ENCODE peak calls at places on chromosomes 7 and 10, in four cellular contexts. N is mesothelial cell of epicardium, M is ecto neural progenitor cell, H is fibroblast of lung. U is an unnamed sample.

GRCh38 chr10:132388901-132389630 is 7.9 kb upstream of the PWWP2B start:
- DNase-seq in N (no peak), M (no peak), H (no peak), U (no peak)

GRCh38 chr10:71647526-71648354 is 71.8 kb downstream of the C10orf105 start:
- DNase-seq in N (no peak), M (peak; percentile 72), H (no peak), U (no peak)

GRCh38 chr10:71126432-71126831 is 85.9 kb upstream of the UNC5B start:
- DNase-seq in N (no peak), M (peak; percentile 38), H (no peak), U (no peak)

GRCh38 chr10:103700436-103700715 is 155.0 kb downstream of the SH3PXD2A start:
- DNase-seq in N (no peak), M (no peak), H (no peak), U (no peak)

GRCh38 chr7:156157409-156158012 is 345.2 kb upstream of the SHH start:
- DNase-seq in N (peak; percentile 27), M (peak; percentile 34), H (no peak), U (no peak)

GRCh38 chr10:92419740-92420553 is 129.0 kb downstream of the MARCHF5 start:
- DNase-seq in N (no peak), M (peak; percentile 52), H (peak; percentile 62), U (no peak)

GRCh38 chr7:30555525-30555924 is 39.2 kb upstream of the GARS1 start:
- DNase-seq in N (no peak), M (no peak), H (no peak), U (no peak)

GRCh38 chr10:98886686-98887085 is 349.0 kb downstream of the HPSE2 start:
- DNase-seq in N (no peak), M (no peak), H (peak; percentile 57), U (peak; percentile 10)

GRCh38 chr10:119416855-119417254 is 125.7 kb downstream of the RGS10 start:
- DNase-seq in N (peak; percentile 67), M (peak; percentile 73), H (peak; percentile 63), U (peak; percentile 10)

GRCh38 chr7:158031820-158032424 is 555.7 kb downstream of the PTPRN2 start:
- DNase-seq in N (no peak), M (no peak), H (no peak), U (no peak)

GRCh38 chr7:5445991-5446594 is 22.5 kb upstream of the TNRC18 start:
- DNase-seq in N (no peak), M (no peak), H (no peak), U (no peak)

GRCh38 chr7:100091411-100092181 is 2.8 kb downstream of the COPS6 start:
- DNase-seq in N (no peak), M (no peak), H (no peak), U (peak; percentile 43)

GRCh38 chr10:109037978-109038377 is 885.3 kb downstream of the XPNPEP1 start:
- DNase-seq in N (no peak), M (no peak), H (no peak), U (no peak)

GRCh38 chr7:130952477-130952876 is 218.5 kb upstream of the KLF14 start:
- DNase-seq in N (no peak), M (no peak), H (no peak), U (no peak)

GRCh38 chr10:93438796-93439253 is 43.3 kb downstream of the MYOF start:
- DNase-seq in N (peak; percentile 45), M (peak; percentile 73), H (no peak), U (no peak)

GRCh38 chr7:16812542-16813231 is 7.9 kb upstream of the AGR2 start:
- DNase-seq in N (no peak), M (no peak), H (no peak), U (no peak)

GRCh38 chr10:61404771-61405170 is 48.4 kb downstream of the TMEM26 start:
- DNase-seq in N (no peak), M (no peak), H (peak; percentile 73), U (peak; percentile 45)

GRCh38 chr7:95910341-95910740 is 138.0 kb downstream of the DYNC1I1 start:
- DNase-seq in N (no peak), M (no peak), H (no peak), U (no peak)

GRCh38 chr7:65475734-65476319 is 102.2 kb downstream of the ZNF92 start:
- DNase-seq in N (no peak), M (no peak), H (no peak), U (no peak)

GRCh38 chr10:74643586-74643956 is 182.8 kb upstream of the KAT6B start:
- DNase-seq in N (no peak), M (no peak), H (peak; percentile 37), U (no peak)

GRCh38 chr7:45919231-45919825 is 1.7 kb downstream of the IGFBP3 start:
- DNase-seq in N (no peak), M (no peak), H (no peak), U (no peak)

GRCh38 chr7:74655324-74655723 is 2.2 kb upstream of the GTF2I start:
- DNase-seq in N (no peak), M (no peak), H (no peak), U (no peak)

GRCh38 chr7:40283391-40283790 is 148.6 kb downstream of the SUGCT start:
- DNase-seq in N (no peak), M (no peak), H (no peak), U (no peak)

GRCh38 chr10:33352154-33352553 is 17.7 kb upstream of the NRP1 start:
- DNase-seq in N (no peak), M (no peak), H (peak; percentile 92), U (peak; percentile 49)

GRCh38 chr10:69383485-69384089 is 33.1 kb downstream of the TACR2 start:
- DNase-seq in N (no peak), M (no peak), H (peak; percentile 73), U (peak; percentile 78)

GRCh38 chr10:10792681-10793080 is 225.0 kb upstream of the CELF2 start:
- DNase-seq in N (no peak), M (no peak), H (peak; percentile 70), U (peak; percentile 62)

GRCh38 chr7:131502810-131503545 is 53.5 kb downstream of the PODXL start:
- DNase-seq in N (no peak), M (no peak), H (peak; percentile 67), U (peak; percentile 56)

GRCh38 chr10:124696446-124697392 is 47.5 kb downstream of the FAM53B start:
- DNase-seq in N (no peak), M (no peak), H (no peak), U (no peak)

GRCh38 chr7:139753693-139754111 is 24.1 kb downstream of the HIPK2 start:
- DNase-seq in N (no peak), M (no peak), H (no peak), U (no peak)

GRCh38 chr7:141220263-141220662 is 146.4 kb downstream of the TMEM178B start:
- DNase-seq in N (no peak), M (no peak), H (peak; percentile 9), U (no peak)

GRCh38 chr10:97426776-97427570 is 982 bp downstream of the PGAM1 start:
- DNase-seq in N (no peak), M (no peak), H (no peak), U (no peak)

GRCh38 chr10:72542396-72542815 is 83.5 kb downstream of the MICU1 start:
- DNase-seq in N (no peak), M (no peak), H (no peak), U (no peak)

GRCh38 chr7:14962778-14963177 is 60.2 kb upstream of the DGKB start:
- DNase-seq in N (no peak), M (no peak), H (peak; percentile 4), U (no peak)

GRCh38 chr10:122515588-122516231 is 44.8 kb upstream of the DMBT1 start:
- DNase-seq in N (no peak), M (no peak), H (no peak), U (peak; percentile 16)

GRCh38 chr10:71911296-71911954 is 52.8 kb upstream of the CHST3 start:
- DNase-seq in N (no peak), M (no peak), H (peak; percentile 39), U (no peak)

GRCh38 chr7:101780281-101780680 is 37.1 kb upstream of the CUX1 start:
- DNase-seq in N (no peak), M (no peak), H (no peak), U (no peak)

GRCh38 chr10:115026041-115026779 is 67.0 kb upstream of the ATRNL1 start:
- DNase-seq in N (no peak), M (no peak), H (no peak), U (no peak)